ENCODE peak calls at places on chromosomes 4 and X, in nine cellular contexts. N, S, T, X, R, L, H, W and V are unnamed samples.

GRCh38 chr4:154088741-154089140 is 299.9 kb upstream of the SFRP2 start:
- DNase-seq in N (no peak), S (no peak), T (no peak), X (no peak), R (no peak), L (no peak), H (no peak), W (no peak), V (no peak)

GRCh38 chr4:124060261-124060918 is 652.1 kb downstream of the ANKRD50 start:
- DNase-seq in N (peak), S (no peak), T (no peak), X (peak), R (peak), L (peak), H (peak), W (peak), V (peak)

GRCh38 chrX:109966246-109966645 is 36.7 kb upstream of the TMEM164 start:
- DNase-seq in N (peak), S (no peak), T (no peak), X (no peak), R (no peak), L (no peak), H (no peak), W (no peak), V (peak)

GRCh38 chr4:45662996-45663395 is 460.9 kb downstream of the GABRG1 start:
- DNase-seq in N (peak), S (no peak), T (peak), X (no peak), R (peak), L (no peak), H (no peak), W (peak), V (peak)

GRCh38 chrX:153460826-153461225 is 9.6 kb downstream of the HAUS7 start:
- DNase-seq in N (peak), S (no peak), T (peak), X (peak), R (peak), L (peak), H (peak), W (peak), V (peak)

GRCh38 chr4:5893013-5893580 is at the start of gene CRMP1:
- DNase-seq in N (no peak), S (no peak), T (peak), X (no peak), R (peak), L (peak), H (no peak), W (peak), V (peak)

GRCh38 chrX:9429767-9430166 is 35.1 kb upstream of the TBL1X start:
- DNase-seq in N (no peak), S (no peak), T (no peak), X (no peak), R (no peak), L (peak), H (no peak), W (no peak), V (no peak)

GRCh38 chr4:25406081-25406692 is 29.1 kb downstream of the ANAPC4 start:
- DNase-seq in N (no peak), S (no peak), T (no peak), X (no peak), R (no peak), L (no peak), H (no peak), W (no peak), V (peak)

GRCh38 chr4:44086753-44087152 is 361.9 kb downstream of the KCTD8 start:
- DNase-seq in N (no peak), S (no peak), T (no peak), X (no peak), R (no peak), L (no peak), H (no peak), W (no peak), V (no peak)

GRCh38 chr4:113881256-113881655 is 98.2 kb downstream of the ARSJ start:
- DNase-seq in N (peak), S (no peak), T (no peak), X (no peak), R (no peak), L (no peak), H (no peak), W (no peak), V (peak)

GRCh38 chrX:17563515-17563914 is 173.8 kb upstream of the SCML1 start:
- DNase-seq in N (peak), S (no peak), T (no peak), X (no peak), R (no peak), L (no peak), H (no peak), W (no peak), V (no peak)

GRCh38 chrX:119654112-119654531 is 38.8 kb downstream of the SEPTIN6 start:
- DNase-seq in N (no peak), S (no peak), T (peak), X (no peak), R (peak), L (peak), H (no peak), W (peak), V (peak)

GRCh38 chr4:102308032-102308799 is 37.1 kb downstream of the SLC39A8 start:
- DNase-seq in N (no peak), S (no peak), T (no peak), X (no peak), R (no peak), L (no peak), H (peak), W (no peak), V (peak)

GRCh38 chrX:47180346-47180745 is 13.3 kb upstream of the UBA1 start:
- DNase-seq in N (no peak), S (no peak), T (no peak), X (no peak), R (no peak), L (no peak), H (no peak), W (no peak), V (no peak)

GRCh38 chr4:149031399-149031798 is 589.2 kb upstream of the NR3C2 start:
- DNase-seq in N (peak), S (peak), T (peak), X (peak), R (peak), L (no peak), H (peak), W (peak), V (peak)

GRCh38 chr4:94636004-94636403 is 121.8 kb upstream of the BMPR1B start:
- DNase-seq in N (peak), S (no peak), T (no peak), X (no peak), R (no peak), L (no peak), H (no peak), W (no peak), V (peak)

GRCh38 chr4:25672756-25673155 is 17.1 kb downstream of the SLC34A2 start:
- DNase-seq in N (no peak), S (no peak), T (no peak), X (no peak), R (no peak), L (no peak), H (no peak), W (no peak), V (no peak)

GRCh38 chrX:9341305-9342201 is 123.3 kb upstream of the TBL1X start:
- DNase-seq in N (peak), S (no peak), T (peak), X (peak), R (peak), L (peak), H (peak), W (peak), V (peak)

GRCh38 chrX:24395775-24396174 is 35.3 kb downstream of the SUPT20HL1 start:
- DNase-seq in N (peak), S (peak), T (peak), X (peak), R (peak), L (peak), H (peak), W (peak), V (peak)

GRCh38 chrX:109709129-109709631 is 23.9 kb downstream of the ACSL4 start:
- DNase-seq in N (peak), S (peak), T (no peak), X (peak), R (no peak), L (no peak), H (peak), W (peak), V (peak)

GRCh38 chrX:154370300-154370881 is 4.0 kb downstream of the FLNA start:
- DNase-seq in N (no peak), S (no peak), T (peak), X (no peak), R (peak), L (peak), H (peak), W (no peak), V (peak)

GRCh38 chr4:159075531-159075932 is 27.3 kb upstream of the RAPGEF2 start:
- DNase-seq in N (peak), S (no peak), T (no peak), X (no peak), R (no peak), L (no peak), H (no peak), W (no peak), V (peak)

GRCh38 chrX:140447150-140447549 is 57.7 kb downstream of the SOX3 start:
- DNase-seq in N (no peak), S (no peak), T (no peak), X (no peak), R (no peak), L (no peak), H (no peak), W (no peak), V (no peak)

GRCh38 chrX:103628386-103629290 is at the start of gene TCEAL1:
- DNase-seq in N (peak), S (no peak), T (peak), X (peak), R (peak), L (peak), H (peak), W (peak), V (peak)

GRCh38 chr4:8388471-8388870 is 52.1 kb downstream of the ACOX3 start:
- DNase-seq in N (no peak), S (no peak), T (no peak), X (no peak), R (no peak), L (no peak), H (no peak), W (no peak), V (no peak)

GRCh38 chr4:145734051-145734450 is 54.1 kb downstream of the C4orf51 start:
- DNase-seq in N (peak), S (no peak), T (no peak), X (no peak), R (no peak), L (no peak), H (no peak), W (no peak), V (peak)

GRCh38 chr4:131566026-131566425 is 1583.1 kb upstream of the PCDH10 start:
- DNase-seq in N (no peak), S (no peak), T (no peak), X (no peak), R (no peak), L (no peak), H (no peak), W (no peak), V (no peak)

DNA sequence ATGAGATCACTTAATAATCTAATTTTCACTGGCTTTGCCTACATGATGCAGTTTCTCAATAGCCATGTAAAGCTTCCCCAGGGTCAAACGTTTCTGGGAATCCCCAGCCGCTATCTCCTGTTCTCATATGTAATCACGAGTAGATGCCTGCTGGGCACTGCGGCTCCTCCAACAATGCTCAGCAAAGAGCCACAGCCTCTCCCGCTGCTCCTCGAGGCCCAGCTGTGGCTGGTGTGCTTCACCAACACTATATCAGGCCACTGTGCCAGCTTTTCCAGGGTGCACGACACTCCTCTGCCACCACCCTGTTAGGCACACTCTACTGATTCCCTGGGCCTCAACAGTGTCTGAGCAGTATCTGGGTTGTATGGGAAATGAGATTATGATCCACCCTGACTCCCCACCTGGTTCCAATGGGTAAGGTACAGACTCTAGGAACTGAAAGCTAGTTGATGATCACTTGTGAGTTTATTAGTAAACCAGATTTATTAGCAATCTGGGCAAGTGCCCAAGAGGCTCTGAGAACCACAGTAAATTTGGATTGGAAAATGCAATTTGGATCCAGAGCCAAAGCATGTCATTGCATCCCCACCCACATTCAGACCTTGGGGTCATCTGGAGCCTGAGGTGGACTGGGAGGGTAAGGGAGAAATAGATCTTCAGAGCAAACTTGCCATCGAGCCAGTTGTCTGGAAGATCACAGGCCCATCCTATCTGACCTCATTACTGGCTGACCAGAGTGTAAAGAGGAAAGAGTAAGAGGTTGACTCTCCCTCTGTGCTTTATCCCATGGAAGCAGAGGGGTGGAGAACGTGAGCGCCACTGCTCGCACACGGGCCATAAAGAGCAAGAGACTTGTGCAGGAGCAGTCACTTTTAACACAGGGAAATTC is 78.5 kb upstream of the RASGEF1B start:
- DNase-seq in N (no peak), S (no peak), T (no peak), X (no peak), R (no peak), L (no peak), H (no peak), W (no peak), V (no peak)
- TF ChIP-seq EZH2phosphoT487 in N (no peak), S (no peak), T (no peak), X (no peak), R (no peak), L (no peak), H (no peak), W (no peak), V (no peak)

GRCh38 chr4:41102360-41103092 is 111.8 kb downstream of the APBB2 start:
- DNase-seq in N (no peak), S (no peak), T (no peak), X (no peak), R (no peak), L (no peak), H (peak), W (no peak), V (no peak)
- TF ChIP-seq EZH2phosphoT487 in N (no peak), S (no peak), T (no peak), X (no peak), R (no peak), L (no peak), H (no peak), W (no peak), V (no peak)

DNA sequence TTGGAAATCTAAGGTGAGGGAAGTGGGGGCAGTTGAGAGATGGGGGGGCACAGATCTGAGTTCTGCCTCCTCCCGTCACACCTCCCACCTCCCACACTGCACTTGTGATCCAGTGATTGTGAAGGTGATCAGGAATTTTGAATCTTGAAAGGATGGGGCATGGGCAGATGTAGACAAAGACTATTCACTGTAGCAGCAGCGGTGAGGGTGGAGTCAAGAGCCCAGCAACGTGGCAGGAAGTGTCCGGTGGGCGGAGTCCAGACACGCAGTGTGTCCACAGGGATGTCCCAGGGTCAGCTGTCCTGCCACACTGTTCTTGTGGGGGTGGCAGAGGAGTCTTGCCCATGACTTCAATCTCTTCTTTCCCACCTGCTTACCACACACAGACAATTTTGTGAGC is 330.5 kb upstream of the GALNT7 start:
- DNase-seq in N (no peak), S (no peak), T (peak), X (no peak), R (no peak), L (no peak), H (no peak), W (peak), V (no peak)
- TF ChIP-seq EZH2phosphoT487 in N (no peak), S (no peak), T (no peak), X (no peak), R (no peak), L (no peak), H (no peak), W (no peak), V (no peak)

GRCh38 chr4:73259552-73260140 is 1.0 kb upstream of the ANKRD17 start:
- DNase-seq in N (no peak), S (no peak), T (no peak), X (no peak), R (peak), L (no peak), H (peak), W (peak), V (peak)
- TF ChIP-seq EZH2phosphoT487 in N (no peak), S (no peak), T (no peak), X (no peak), R (no peak), L (no peak), H (no peak), W (no peak), V (no peak)

GRCh38 chr4:177532363-177532762 is 90.1 kb upstream of the AGA start:
- DNase-seq in N (no peak), S (no peak), T (no peak), X (no peak), R (no peak), L (no peak), H (no peak), W (no peak), V (no peak)

GRCh38 chr4:177530561-177530960 is 88.3 kb upstream of the AGA start:
- DNase-seq in N (no peak), S (no peak), T (no peak), X (no peak), R (no peak), L (no peak), H (no peak), W (no peak), V (no peak)

DNA sequence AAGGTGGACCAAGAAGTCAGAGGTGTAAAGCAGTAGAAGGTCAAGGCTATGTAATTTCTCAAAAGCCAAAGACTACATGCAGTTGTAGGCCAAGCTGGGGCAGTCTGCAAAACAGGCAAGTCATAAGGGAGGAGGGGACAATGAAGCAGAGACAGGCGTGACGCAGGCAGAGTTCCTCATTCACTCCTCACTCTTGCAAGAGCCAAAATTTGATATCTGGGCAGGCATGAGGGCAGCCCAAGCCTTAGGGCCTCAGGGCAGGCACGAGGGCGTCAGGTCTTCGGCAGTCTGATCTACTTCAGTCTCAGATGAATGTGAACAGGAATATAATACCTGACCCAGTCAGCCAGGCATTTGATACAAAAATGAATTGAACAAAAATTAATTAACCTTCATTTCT is 86.4 kb upstream of the AGA start:
- DNase-seq in N (no peak), S (no peak), T (no peak), X (no peak), R (no peak), L (no peak), H (no peak), W (no peak), V (no peak)
- TF ChIP-seq EZH2phosphoT487 in N (no peak), S (no peak), T (no peak), X (no peak), R (no peak), L (no peak), H (no peak), W (no peak), V (no peak)